ENCODE peak calls at places on chromosomes 4 and X, in five cellular contexts. J is A549, H is psoas muscle, N is lower lobe of right lung, O is heart right ventricle. S is an unnamed sample.

GRCh38 chr4:112287258-112287873 is 1.7 kb upstream of the TIFA start:
- ATAC-seq in J (no peak), H (no peak), N (no peak), O (no peak), S (no peak)

GRCh38 chr4:139207247-139207646 is 30.2 kb upstream of the ELF2 start:
- ATAC-seq in J (no peak), H (no peak), N (peak; percentile 16), O (peak; percentile 27), S (no peak)

GRCh38 chr4:25923745-25924144 is 9.7 kb downstream of the SMIM20 start:
- ATAC-seq in J (no peak), H (no peak), N (peak; percentile 79), O (peak; percentile 85), S (no peak)

GRCh38 chr4:649293-649625 is 23.9 kb downstream of the PDE6B start:
- ATAC-seq in J (no peak), H (no peak), N (no peak), O (no peak), S (no peak)

GRCh38 chrX:2902841-2903240 is 26.3 kb downstream of the ARSD start:
- ATAC-seq in J (no peak), H (no peak), N (no peak), O (no peak), S (no peak)

GRCh38 chrX:29044802-29045201 is 457.6 kb downstream of the IL1RAPL1 start:
- ATAC-seq in J (no peak), H (no peak), N (no peak), O (no peak), S (no peak)

GRCh38 chr4:107592518-107592917 is 127.5 kb downstream of the PAPSS1 start:
- ATAC-seq in J (no peak), H (no peak), N (no peak), O (no peak), S (no peak)

GRCh38 chr4:99855677-99856076 is 38.5 kb downstream of the LAMTOR3 start:
- ATAC-seq in J (no peak), H (no peak), N (peak; percentile 78), O (no peak), S (no peak)

GRCh38 chrX:1392376-1393130 is 640 bp upstream of the SLC25A6 start:
- ATAC-seq in J (peak; percentile 75), H (peak; percentile 52), N (peak; percentile 73), O (peak; percentile 54), S (peak; percentile 61)

GRCh38 chr4:1410491-1411325 is 4.5 kb upstream of the NKX1-1 start:
- ATAC-seq in J (no peak), H (no peak), N (peak; percentile 73), O (peak; percentile 83), S (no peak)

GRCh38 chrX:149570668-149571067 is 16.6 kb downstream of the MAGEA9B start:
- ATAC-seq in J (no peak), H (no peak), N (no peak), O (no peak), S (no peak)

GRCh38 chr4:82900016-82900334 is 560 bp upstream of the THAP9 start:
- ATAC-seq in J (peak; percentile 41), H (peak; percentile 25), N (peak; percentile 0), O (no peak), S (peak; percentile 2)

GRCh38 chrX:38959736-38960534 is 158.7 kb downstream of the MID1IP1 start:
- ATAC-seq in J (no peak), H (no peak), N (no peak), O (peak; percentile 62), S (peak; percentile 70)

GRCh38 chr4:27027428-27027827 is 166.8 kb downstream of the STIM2 start:
- ATAC-seq in J (no peak), H (no peak), N (no peak), O (no peak), S (no peak)

GRCh38 chrX:138345801-138346200 is 365.7 kb downstream of the FGF13 start:
- ATAC-seq in J (no peak), H (no peak), N (no peak), O (no peak), S (no peak)

GRCh38 chrX:45767021-45767491 is 566.4 kb upstream of the DIPK2B start:
- ATAC-seq in J (no peak), H (no peak), N (no peak), O (no peak), S (no peak)

GRCh38 chr4:102819588-102820365 is 7.6 kb downstream of the UBE2D3 start:
- ATAC-seq in J (no peak), H (peak; percentile 12), N (no peak), O (no peak), S (no peak)

GRCh38 chr4:88226143-88226542 is 58.2 kb downstream of the PPM1K start:
- ATAC-seq in J (no peak), H (no peak), N (no peak), O (peak; percentile 72), S (no peak)

GRCh38 chr4:87029356-87029755 is 94.5 kb downstream of the AFF1 start:
- ATAC-seq in J (no peak), H (peak; percentile 45), N (peak; percentile 47), O (peak; percentile 76), S (peak; percentile 88)

GRCh38 chr4:142845293-142846070 is 619 bp downstream of the INPP4B start:
- ATAC-seq in J (peak; percentile 32), H (peak; percentile 37), N (peak; percentile 61), O (peak; percentile 40), S (peak; percentile 23)

GRCh38 chr4:40200881-40201797 is 4.3 kb downstream of the RHOH start:
- ATAC-seq in J (peak; percentile 43), H (no peak), N (peak; percentile 30), O (no peak), S (no peak)

GRCh38 chr4:3352505-3352904 is 59.7 kb downstream of the RGS12 start:
- ATAC-seq in J (no peak), H (no peak), N (no peak), O (no peak), S (no peak)

GRCh38 chr4:82677327-82677726 is 115.5 kb upstream of the TMEM150C start:
- ATAC-seq in J (no peak), H (no peak), N (no peak), O (no peak), S (no peak)

GRCh38 chr4:176755624-176756023 is 37.1 kb downstream of the VEGFC start:
- ATAC-seq in J (no peak), H (peak; percentile 34), N (no peak), O (no peak), S (no peak)

GRCh38 chr4:11021348-11021747 is 336.8 kb upstream of the CLNK start:
- ATAC-seq in J (no peak), H (no peak), N (no peak), O (no peak), S (no peak)

DNA sequence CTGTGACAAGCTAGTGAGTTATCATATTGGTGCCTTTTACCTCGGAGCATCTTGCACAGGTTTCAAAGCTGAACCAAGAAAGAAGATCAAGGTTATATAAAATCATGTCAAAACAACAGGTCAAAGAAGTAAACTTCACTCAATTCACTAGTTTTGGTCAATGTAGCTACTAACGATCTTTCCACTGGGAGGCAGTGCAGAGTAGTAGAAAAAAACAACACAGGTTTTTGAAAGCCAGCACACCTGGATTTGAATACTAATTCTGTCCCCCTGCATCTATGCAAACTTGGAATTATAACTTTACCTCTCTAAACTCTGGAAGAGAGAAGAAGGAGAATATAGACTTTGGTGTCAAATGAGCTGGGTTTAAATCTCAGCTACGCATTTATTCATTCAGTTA is 266.1 kb downstream of the GRIA3 start:
- ATAC-seq in J (no peak), H (no peak), N (no peak), O (no peak), S (no peak)
- TF ChIP-seq CTCF in J (peak; percentile 55), H (no peak), N (peak; percentile 20), O (no peak), S (no peak)

GRCh38 chr4:55636622-55636999 is 513 bp upstream of the NMU start:
- ATAC-seq in J (no peak), H (no peak), N (no peak), O (no peak), S (no peak)

GRCh38 chr4:55635282-55635681 is 816 bp downstream of the NMU start:
- ATAC-seq in J (no peak), H (no peak), N (no peak), O (no peak), S (no peak)

GRCh38 chr4:55634417-55635128 is 1.5 kb downstream of the NMU start:
- ATAC-seq in J (no peak), H (no peak), N (no peak), O (no peak), S (no peak)

GRCh38 chr4:55637272-55637820 is 1.2 kb upstream of the NMU start:
- ATAC-seq in J (no peak), H (no peak), N (no peak), O (no peak), S (no peak)

GRCh38 chr4:55635760-55636621 is at the start of gene NMU:
- ATAC-seq in J (peak; percentile 81), H (peak; percentile 68), N (peak; percentile 93), O (peak; percentile 81), S (peak; percentile 68)
- TF ChIP-seq CTCF in J (no peak), H (peak; percentile 5), N (peak; percentile 18), O (no peak), S (no peak)

GRCh38 chrX:108138814-108139213 is 47.2 kb downstream of the ATG4A start:
- ATAC-seq in J (no peak), H (no peak), N (no peak), O (no peak), S (no peak)

GRCh38 chrX:108134724-108135123 is 43.1 kb downstream of the ATG4A start:
- ATAC-seq in J (no peak), H (no peak), N (no peak), O (no peak), S (no peak)

DNA sequence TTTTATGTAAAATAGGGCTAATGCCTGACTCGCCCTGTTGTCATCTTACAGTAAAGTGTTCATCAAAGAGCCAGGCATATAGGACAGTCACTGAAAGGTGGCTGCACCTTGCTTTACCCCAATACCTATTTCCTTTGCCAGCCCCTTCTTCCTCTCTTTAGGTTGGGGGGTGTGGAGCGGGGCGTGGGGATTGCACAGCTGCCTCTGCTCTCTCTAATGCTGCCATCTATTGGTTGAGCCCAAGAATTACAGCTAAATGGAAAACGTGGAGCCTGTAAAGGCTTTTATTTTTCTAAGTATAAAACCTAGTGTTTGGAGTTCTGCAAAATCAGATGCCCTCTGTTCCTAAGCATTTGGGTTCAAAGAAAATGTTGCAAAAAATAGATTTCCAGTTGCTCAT is 47.7 kb downstream of the ATG4A start:
- ATAC-seq in J (no peak), H (peak; percentile 51), N (no peak), O (peak; percentile 44), S (no peak)
- TF ChIP-seq CTCF in J (peak; percentile 11), H (peak; percentile 47), N (peak; percentile 39), O (peak; percentile 24), S (peak; percentile 45)

DNA sequence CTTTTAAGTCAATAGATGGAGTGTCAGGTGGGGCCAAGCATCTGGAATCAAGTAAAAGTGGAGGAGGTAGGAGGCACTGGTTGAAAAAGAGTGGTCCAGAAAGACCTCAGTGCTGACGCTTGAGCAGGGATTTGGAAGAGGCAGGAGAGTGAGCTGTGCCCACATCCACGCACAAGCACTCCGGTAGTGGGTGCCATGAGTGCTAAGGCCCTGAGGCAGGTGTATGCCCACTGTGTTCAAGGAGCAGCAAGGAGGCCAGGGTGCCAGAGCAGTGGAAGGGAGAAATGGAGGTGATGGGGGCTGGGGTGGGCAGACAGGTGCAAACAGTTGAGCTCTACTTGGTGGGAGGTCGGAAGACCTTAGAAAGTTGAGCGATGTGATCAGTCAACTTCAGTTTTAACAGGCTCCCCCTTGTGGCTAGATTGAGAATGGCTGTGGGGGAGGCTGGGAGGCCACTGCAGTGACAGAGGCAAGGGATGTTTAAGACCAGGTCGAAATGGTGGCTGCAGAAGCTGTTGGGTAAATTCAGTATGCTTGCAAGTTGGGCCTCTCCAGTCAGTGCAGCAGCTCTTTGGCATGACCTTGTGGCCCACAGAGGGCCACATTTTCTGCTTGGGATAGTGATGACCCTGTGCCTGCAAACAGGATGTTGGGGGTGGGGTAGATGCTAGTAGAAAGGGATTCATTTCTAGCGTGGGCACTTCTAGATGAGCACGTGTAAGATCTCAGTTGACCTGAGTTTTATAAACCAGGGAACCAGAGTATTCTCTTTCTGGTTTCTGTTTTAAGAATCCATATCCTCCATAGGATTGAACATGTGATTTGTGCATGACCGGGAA is 12.7 kb downstream of the TKTL1 start:
- ATAC-seq in J (peak; percentile 77), H (peak; percentile 35), N (peak; percentile 65), O (peak; percentile 46), S (no peak)
- TF ChIP-seq CTCF in J (peak; percentile 60), H (peak; percentile 67), N (peak; percentile 72), O (peak; percentile 40), S (peak; percentile 58)

S was measured in gastroesophageal sphincter.